ENCODE peak calls at places on chromosomes 5 and 9, in ten cellular contexts. One of them, this sample, is unnamed.

GRCh38 chr5:180935203-180935602 is 36.2 kb downstream of the BTNL8 start:
- DNase-seq in sigmoid colon: no peak
- DNase-seq in AG04450: no peak
- DNase-seq in GM12865: no peak
- DNase-seq in GM06990: no peak
- DNase-seq in RWPE1: no peak
- DNase-seq in HCT116: no peak
- DNase-seq in AG10803: no peak
- DNase-seq in bronchial epithelial cell: no peak
- DNase-seq in lung: no peak
- DNase-seq in this sample: no peak

GRCh38 chr5:56772767-56773166 is 42.6 kb upstream of the MAP3K1 start:
- DNase-seq in sigmoid colon: no peak
- DNase-seq in AG04450: no peak
- DNase-seq in GM12865: no peak
- DNase-seq in GM06990: no peak
- DNase-seq in RWPE1: no peak
- DNase-seq in HCT116: no peak
- DNase-seq in AG10803: no peak
- DNase-seq in bronchial epithelial cell: no peak
- DNase-seq in lung: no peak
- DNase-seq in this sample: no peak

GRCh38 chr9:71806916-71807315 is 38.6 kb upstream of the CEMIP2 start:
- DNase-seq in sigmoid colon: peak
- DNase-seq in AG04450: peak
- DNase-seq in GM12865: peak
- DNase-seq in GM06990: peak
- DNase-seq in RWPE1: peak
- DNase-seq in HCT116: peak
- DNase-seq in AG10803: peak
- DNase-seq in bronchial epithelial cell: peak
- DNase-seq in lung: peak
- DNase-seq in this sample: peak

GRCh38 chr9:115015018-115015635 is 84.7 kb upstream of the TNFSF8 start:
- DNase-seq in sigmoid colon: no peak
- DNase-seq in AG04450: no peak
- DNase-seq in GM12865: peak
- DNase-seq in GM06990: no peak
- DNase-seq in RWPE1: peak
- DNase-seq in HCT116: peak
- DNase-seq in AG10803: peak
- DNase-seq in bronchial epithelial cell: peak
- DNase-seq in lung: no peak
- DNase-seq in this sample: no peak

GRCh38 chr9:127528407-127529251 is 77.3 kb downstream of the LRSAM1 start:
- DNase-seq in sigmoid colon: no peak
- DNase-seq in AG04450: no peak
- DNase-seq in GM12865: no peak
- DNase-seq in GM06990: no peak
- DNase-seq in RWPE1: no peak
- DNase-seq in HCT116: no peak
- DNase-seq in AG10803: no peak
- DNase-seq in bronchial epithelial cell: no peak
- DNase-seq in lung: no peak
- DNase-seq in this sample: no peak

GRCh38 chr9:112378441-112379176 is 1.3 kb upstream of the HSDL2 start:
- DNase-seq in sigmoid colon: no peak
- DNase-seq in AG04450: no peak
- DNase-seq in GM12865: peak
- DNase-seq in GM06990: peak
- DNase-seq in RWPE1: peak
- DNase-seq in HCT116: no peak
- DNase-seq in AG10803: no peak
- DNase-seq in bronchial epithelial cell: peak
- DNase-seq in lung: no peak
- DNase-seq in this sample: peak

GRCh38 chr5:159736844-159737243 is 179.4 kb upstream of the ADRA1B start:
- DNase-seq in sigmoid colon: no peak
- DNase-seq in AG04450: no peak
- DNase-seq in GM12865: no peak
- DNase-seq in GM06990: no peak
- DNase-seq in RWPE1: no peak
- DNase-seq in HCT116: no peak
- DNase-seq in AG10803: no peak
- DNase-seq in bronchial epithelial cell: no peak
- DNase-seq in lung: no peak
- DNase-seq in this sample: no peak

GRCh38 chr9:110538621-110539020 is 40.9 kb downstream of the SVEP1 start:
- DNase-seq in sigmoid colon: no peak
- DNase-seq in AG04450: no peak
- DNase-seq in GM12865: no peak
- DNase-seq in GM06990: no peak
- DNase-seq in RWPE1: no peak
- DNase-seq in HCT116: no peak
- DNase-seq in AG10803: no peak
- DNase-seq in bronchial epithelial cell: no peak
- DNase-seq in lung: no peak
- DNase-seq in this sample: no peak

GRCh38 chr9:137162505-137163100 is 7.2 kb downstream of the LRRC26 start:
- DNase-seq in sigmoid colon: no peak
- DNase-seq in AG04450: no peak
- DNase-seq in GM12865: peak
- DNase-seq in GM06990: no peak
- DNase-seq in RWPE1: no peak
- DNase-seq in HCT116: no peak
- DNase-seq in AG10803: no peak
- DNase-seq in bronchial epithelial cell: no peak
- DNase-seq in lung: no peak
- DNase-seq in this sample: no peak

GRCh38 chr5:34534237-34535108 is 121.7 kb upstream of the RAI14 start:
- DNase-seq in sigmoid colon: no peak
- DNase-seq in AG04450: peak
- DNase-seq in GM12865: peak
- DNase-seq in GM06990: peak
- DNase-seq in RWPE1: no peak
- DNase-seq in HCT116: no peak
- DNase-seq in AG10803: peak
- DNase-seq in bronchial epithelial cell: peak
- DNase-seq in lung: no peak
- DNase-seq in this sample: peak

GRCh38 chr5:44952376-44952775 is 143.6 kb downstream of the MRPS30 start:
- DNase-seq in sigmoid colon: no peak
- DNase-seq in AG04450: no peak
- DNase-seq in GM12865: peak
- DNase-seq in GM06990: no peak
- DNase-seq in RWPE1: peak
- DNase-seq in HCT116: peak
- DNase-seq in AG10803: peak
- DNase-seq in bronchial epithelial cell: peak
- DNase-seq in lung: no peak
- DNase-seq in this sample: no peak

DNA sequence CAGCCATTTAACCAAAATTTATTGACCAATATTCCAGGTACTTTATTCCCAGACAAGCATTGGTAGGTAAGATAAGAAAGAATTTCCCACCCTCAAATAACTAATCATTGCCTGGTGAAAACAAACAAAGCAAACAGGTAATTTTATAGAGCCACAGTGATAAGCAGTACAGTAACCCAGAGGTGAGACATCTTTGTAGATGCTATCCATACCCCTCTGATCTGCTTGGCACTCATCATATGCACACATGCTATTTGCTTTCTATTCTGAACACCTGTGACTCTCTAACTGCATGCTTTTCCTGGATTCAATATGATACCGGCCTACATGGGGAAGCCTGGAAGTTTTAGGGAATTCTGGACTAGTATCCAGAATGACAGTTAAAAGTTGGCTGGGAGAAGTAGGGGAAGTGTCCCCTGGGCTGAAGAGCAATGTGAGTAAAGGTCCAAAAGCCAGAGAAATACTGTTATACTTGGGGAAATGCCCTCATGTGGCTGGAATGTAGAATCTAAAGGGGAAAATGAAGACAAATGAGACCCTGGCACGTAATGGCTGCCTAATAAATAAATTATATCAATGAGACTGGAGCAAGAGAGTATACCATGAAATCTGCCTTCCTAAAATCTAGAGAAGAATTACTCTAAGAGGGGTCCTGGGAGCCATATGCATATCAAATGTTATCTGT is 243.8 kb upstream of the ADAMTSL1 start:
- DNase-seq in sigmoid colon: no peak
- DNase-seq in AG04450: no peak
- DNase-seq in GM12865: no peak
- DNase-seq in GM06990: no peak
- DNase-seq in RWPE1: no peak
- DNase-seq in HCT116: no peak
- DNase-seq in AG10803: no peak
- DNase-seq in bronchial epithelial cell: no peak
- DNase-seq in lung: no peak
- DNase-seq in this sample: no peak
- TF ChIP-seq CTCF in sigmoid colon: no peak
- TF ChIP-seq CTCF in AG04450: no peak
- TF ChIP-seq CTCF in GM12865: no peak
- TF ChIP-seq CTCF in GM06990: no peak
- TF ChIP-seq CTCF in RWPE1: no peak
- TF ChIP-seq CTCF in HCT116: no peak
- TF ChIP-seq CTCF in AG10803: no peak
- TF ChIP-seq CTCF in bronchial epithelial cell: no peak
- TF ChIP-seq CTCF in lung: no peak
- TF ChIP-seq CTCF in this sample: no peak

GRCh38 chr5:79011219-79011836 is 26.2 kb upstream of the ARSB start:
- DNase-seq in sigmoid colon: no peak
- DNase-seq in AG04450: peak
- DNase-seq in GM12865: peak
- DNase-seq in GM06990: no peak
- DNase-seq in RWPE1: no peak
- DNase-seq in HCT116: no peak
- DNase-seq in AG10803: peak
- DNase-seq in bronchial epithelial cell: no peak
- DNase-seq in lung: no peak
- DNase-seq in this sample: no peak
- TF ChIP-seq CTCF in sigmoid colon: no peak
- TF ChIP-seq CTCF in AG04450: peak
- TF ChIP-seq CTCF in GM12865: no peak
- TF ChIP-seq CTCF in GM06990: peak
- TF ChIP-seq CTCF in RWPE1: no peak
- TF ChIP-seq CTCF in HCT116: no peak
- TF ChIP-seq CTCF in AG10803: peak
- TF ChIP-seq CTCF in bronchial epithelial cell: no peak
- TF ChIP-seq CTCF in lung: no peak
- TF ChIP-seq CTCF in this sample: no peak

DNA sequence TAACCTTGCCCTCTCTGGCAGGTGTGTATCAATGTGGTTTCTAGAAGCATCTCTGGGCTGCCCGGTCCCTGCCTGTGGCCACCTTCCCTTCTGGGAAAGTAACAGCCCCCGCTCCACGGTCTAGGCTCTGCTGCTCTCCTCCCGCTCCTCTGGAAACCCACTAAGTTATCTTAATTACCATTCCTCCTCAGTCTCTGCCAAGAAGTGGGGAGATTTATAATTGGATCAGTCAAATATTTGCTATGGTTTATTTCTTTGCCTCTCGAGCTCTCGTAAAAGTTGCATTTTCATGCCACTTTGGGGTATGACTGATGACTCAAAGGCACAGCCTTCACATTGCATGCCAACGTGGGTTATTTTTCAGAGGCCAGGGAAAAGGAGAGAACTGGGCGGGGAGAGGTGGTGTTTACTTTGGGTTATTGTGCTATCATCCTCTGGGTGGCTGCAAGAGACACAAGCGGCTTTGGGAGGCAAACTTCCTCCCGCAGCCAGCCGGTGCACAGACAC is 205.3 kb upstream of the WWC1 start:
- DNase-seq in sigmoid colon: peak
- DNase-seq in AG04450: no peak
- DNase-seq in GM12865: no peak
- DNase-seq in GM06990: no peak
- DNase-seq in RWPE1: peak
- DNase-seq in HCT116: no peak
- DNase-seq in AG10803: peak
- DNase-seq in bronchial epithelial cell: peak
- DNase-seq in lung: no peak
- DNase-seq in this sample: no peak
- TF ChIP-seq CTCF in sigmoid colon: peak
- TF ChIP-seq CTCF in AG04450: no peak
- TF ChIP-seq CTCF in GM12865: no peak
- TF ChIP-seq CTCF in GM06990: no peak
- TF ChIP-seq CTCF in RWPE1: no peak
- TF ChIP-seq CTCF in HCT116: no peak
- TF ChIP-seq CTCF in AG10803: peak
- TF ChIP-seq CTCF in bronchial epithelial cell: peak
- TF ChIP-seq CTCF in lung: no peak
- TF ChIP-seq CTCF in this sample: no peak

GRCh38 chr5:144433893-144434292 is 263.2 kb downstream of the KCTD16 start:
- DNase-seq in sigmoid colon: no peak
- DNase-seq in AG04450: no peak
- DNase-seq in GM12865: no peak
- DNase-seq in GM06990: no peak
- DNase-seq in RWPE1: no peak
- DNase-seq in HCT116: no peak
- DNase-seq in AG10803: no peak
- DNase-seq in bronchial epithelial cell: no peak
- DNase-seq in lung: no peak
- DNase-seq in this sample: no peak
- TF ChIP-seq CTCF in sigmoid colon: no peak
- TF ChIP-seq CTCF in AG04450: no peak
- TF ChIP-seq CTCF in GM12865: no peak
- TF ChIP-seq CTCF in GM06990: no peak
- TF ChIP-seq CTCF in RWPE1: no peak
- TF ChIP-seq CTCF in HCT116: no peak
- TF ChIP-seq CTCF in AG10803: no peak
- TF ChIP-seq CTCF in bronchial epithelial cell: no peak
- TF ChIP-seq CTCF in lung: no peak
- TF ChIP-seq CTCF in this sample: no peak